ENCODE peak calls at places on chromosomes 7 and 10, in four cellular contexts. One of them, this sample, is unnamed.

GRCh38 chr10:89793649-89794254 is 92.4 kb downstream of the KIF20B start:
- DNase-seq in DMS153: peak; percentile 71
- DNase-seq in activated CD8-positive, alpha-beta memory T cell treated with anti-CD3 and anti-CD28 coated beads, Interleukin-2, amount 50 U/mL, for 48 hours: no peak
- DNase-seq in NCI-H460: peak; percentile 74
- DNase-seq in this sample: peak; percentile 51

GRCh38 chr10:19119191-19119590 is 70.6 kb downstream of the MALRD1 start:
- DNase-seq in DMS153: no peak
- DNase-seq in NCI-H460: no peak
- DNase-seq in activated CD8-positive, alpha-beta memory T cell treated with anti-CD3 and anti-CD28 coated beads, Interleukin-2, amount 50 U/mL, for 48 hours: no peak
- DNase-seq in this sample: no peak

GRCh38 chr7:7175075-7175695 is 7.2 kb upstream of the C1GALT1 start:
- DNase-seq in activated CD8-positive, alpha-beta memory T cell treated with anti-CD3 and anti-CD28 coated beads, Interleukin-2, amount 50 U/mL, for 48 hours: no peak
- DNase-seq in NCI-H460: no peak
- DNase-seq in DMS153: no peak
- DNase-seq in this sample: no peak

GRCh38 chr7:109354000-109354399 is 784.3 kb downstream of the DNAJB9 start:
- DNase-seq in DMS153: no peak
- DNase-seq in activated CD8-positive, alpha-beta memory T cell treated with anti-CD3 and anti-CD28 coated beads, Interleukin-2, amount 50 U/mL, for 48 hours: no peak
- DNase-seq in NCI-H460: no peak
- DNase-seq in this sample: no peak

GRCh38 chr7:54690892-54691291 is 68.1 kb downstream of the SEC61G start:
- DNase-seq in activated CD8-positive, alpha-beta memory T cell treated with anti-CD3 and anti-CD28 coated beads, Interleukin-2, amount 50 U/mL, for 48 hours: no peak
- DNase-seq in DMS153: no peak
- DNase-seq in NCI-H460: no peak
- DNase-seq in this sample: no peak

GRCh38 chr7:43586251-43586900 is 3.5 kb downstream of the STK17A start:
- DNase-seq in activated CD8-positive, alpha-beta memory T cell treated with anti-CD3 and anti-CD28 coated beads, Interleukin-2, amount 50 U/mL, for 48 hours: no peak
- DNase-seq in DMS153: peak; percentile 66
- DNase-seq in NCI-H460: no peak
- DNase-seq in this sample: no peak

GRCh38 chr10:4316166-4316810 is 509.7 kb upstream of the AKR1E2 start:
- DNase-seq in NCI-H460: no peak
- DNase-seq in activated CD8-positive, alpha-beta memory T cell treated with anti-CD3 and anti-CD28 coated beads, Interleukin-2, amount 50 U/mL, for 48 hours: no peak
- DNase-seq in DMS153: no peak
- DNase-seq in this sample: no peak

GRCh38 chr10:132885451-132886210 is 56.7 kb downstream of the CFAP46 start:
- DNase-seq in DMS153: no peak
- DNase-seq in activated CD8-positive, alpha-beta memory T cell treated with anti-CD3 and anti-CD28 coated beads, Interleukin-2, amount 50 U/mL, for 48 hours: no peak
- DNase-seq in NCI-H460: no peak
- DNase-seq in this sample: no peak

GRCh38 chr10:114491419-114491818 is 87.1 kb upstream of the AFAP1L2 start:
- DNase-seq in NCI-H460: no peak
- DNase-seq in activated CD8-positive, alpha-beta memory T cell treated with anti-CD3 and anti-CD28 coated beads, Interleukin-2, amount 50 U/mL, for 48 hours: no peak
- DNase-seq in DMS153: no peak
- DNase-seq in this sample: no peak

GRCh38 chr10:33935350-33935749 is 600.9 kb upstream of the NRP1 start:
- DNase-seq in activated CD8-positive, alpha-beta memory T cell treated with anti-CD3 and anti-CD28 coated beads, Interleukin-2, amount 50 U/mL, for 48 hours: no peak
- DNase-seq in NCI-H460: no peak
- DNase-seq in DMS153: no peak
- DNase-seq in this sample: no peak

GRCh38 chr7:43558071-43558470 is 24.8 kb upstream of the STK17A start:
- DNase-seq in activated CD8-positive, alpha-beta memory T cell treated with anti-CD3 and anti-CD28 coated beads, Interleukin-2, amount 50 U/mL, for 48 hours: no peak
- DNase-seq in NCI-H460: no peak
- DNase-seq in DMS153: no peak
- DNase-seq in this sample: no peak

GRCh38 chr7:116955801-116956514 is 2.7 kb downstream of the ST7 start:
- DNase-seq in NCI-H460: no peak
- DNase-seq in DMS153: no peak
- DNase-seq in activated CD8-positive, alpha-beta memory T cell treated with anti-CD3 and anti-CD28 coated beads, Interleukin-2, amount 50 U/mL, for 48 hours: no peak
- DNase-seq in this sample: no peak

GRCh38 chr10:33643042-33643441 is 308.6 kb upstream of the NRP1 start:
- DNase-seq in NCI-H460: no peak
- DNase-seq in DMS153: no peak
- DNase-seq in activated CD8-positive, alpha-beta memory T cell treated with anti-CD3 and anti-CD28 coated beads, Interleukin-2, amount 50 U/mL, for 48 hours: no peak
- DNase-seq in this sample: no peak

GRCh38 chr10:49614242-49615198 is 683 bp downstream of the CHAT start:
- DNase-seq in activated CD8-positive, alpha-beta memory T cell treated with anti-CD3 and anti-CD28 coated beads, Interleukin-2, amount 50 U/mL, for 48 hours: peak; percentile 44
- DNase-seq in NCI-H460: no peak
- DNase-seq in DMS153: no peak
- DNase-seq in this sample: no peak

GRCh38 chr7:18890134-18890533 is 227.3 kb downstream of the TWIST1 start:
- DNase-seq in NCI-H460: no peak
- DNase-seq in DMS153: no peak
- DNase-seq in activated CD8-positive, alpha-beta memory T cell treated with anti-CD3 and anti-CD28 coated beads, Interleukin-2, amount 50 U/mL, for 48 hours: no peak
- DNase-seq in this sample: no peak

GRCh38 chr10:71434760-71435394 is 38.2 kb downstream of the CDH23 start:
- DNase-seq in NCI-H460: no peak
- DNase-seq in activated CD8-positive, alpha-beta memory T cell treated with anti-CD3 and anti-CD28 coated beads, Interleukin-2, amount 50 U/mL, for 48 hours: peak; percentile 38
- DNase-seq in DMS153: no peak
- DNase-seq in this sample: no peak

GRCh38 chr7:83468251-83468739 is 180.6 kb downstream of the SEMA3E start:
- DNase-seq in activated CD8-positive, alpha-beta memory T cell treated with anti-CD3 and anti-CD28 coated beads, Interleukin-2, amount 50 U/mL, for 48 hours: no peak
- DNase-seq in NCI-H460: peak; percentile 95
- DNase-seq in DMS153: peak; percentile 21
- DNase-seq in this sample: peak; percentile 45

GRCh38 chr7:111763221-111763791 is 201.0 kb upstream of the IMMP2L start:
- DNase-seq in NCI-H460: peak; percentile 41
- DNase-seq in activated CD8-positive, alpha-beta memory T cell treated with anti-CD3 and anti-CD28 coated beads, Interleukin-2, amount 50 U/mL, for 48 hours: no peak
- DNase-seq in DMS153: peak; percentile 29
- DNase-seq in this sample: peak; percentile 52

GRCh38 chr7:77497079-77497478 is 40.0 kb upstream of the PTPN12 start:
- DNase-seq in NCI-H460: no peak
- DNase-seq in DMS153: peak; percentile 64
- DNase-seq in activated CD8-positive, alpha-beta memory T cell treated with anti-CD3 and anti-CD28 coated beads, Interleukin-2, amount 50 U/mL, for 48 hours: no peak
- DNase-seq in this sample: no peak

GRCh38 chr7:152177696-152178404 is 152.4 kb downstream of the GALNT11 start:
- DNase-seq in NCI-H460: no peak
- DNase-seq in DMS153: no peak
- DNase-seq in activated CD8-positive, alpha-beta memory T cell treated with anti-CD3 and anti-CD28 coated beads, Interleukin-2, amount 50 U/mL, for 48 hours: no peak
- DNase-seq in this sample: no peak

GRCh38 chr10:114995468-114995867 is 57.5 kb downstream of the TRUB1 start:
- DNase-seq in NCI-H460: no peak
- DNase-seq in activated CD8-positive, alpha-beta memory T cell treated with anti-CD3 and anti-CD28 coated beads, Interleukin-2, amount 50 U/mL, for 48 hours: no peak
- DNase-seq in DMS153: no peak
- DNase-seq in this sample: no peak

GRCh38 chr10:124568858-124569622 is 107.4 kb downstream of the LHPP start:
- DNase-seq in DMS153: no peak
- DNase-seq in NCI-H460: no peak
- DNase-seq in activated CD8-positive, alpha-beta memory T cell treated with anti-CD3 and anti-CD28 coated beads, Interleukin-2, amount 50 U/mL, for 48 hours: no peak
- DNase-seq in this sample: peak; percentile 35

GRCh38 chr10:116287906-116288501 is 15.0 kb upstream of the GFRA1 start:
- DNase-seq in NCI-H460: peak; percentile 34
- DNase-seq in DMS153: no peak
- DNase-seq in activated CD8-positive, alpha-beta memory T cell treated with anti-CD3 and anti-CD28 coated beads, Interleukin-2, amount 50 U/mL, for 48 hours: no peak
- DNase-seq in this sample: no peak

GRCh38 chr7:44288381-44288685 is 37.1 kb downstream of the CAMK2B start:
- DNase-seq in NCI-H460: no peak
- DNase-seq in DMS153: no peak
- DNase-seq in activated CD8-positive, alpha-beta memory T cell treated with anti-CD3 and anti-CD28 coated beads, Interleukin-2, amount 50 U/mL, for 48 hours: no peak
- DNase-seq in this sample: no peak

GRCh38 chr10:89478085-89478738 is 57.2 kb downstream of the SLC16A12 start:
- DNase-seq in DMS153: no peak
- DNase-seq in NCI-H460: no peak
- DNase-seq in activated CD8-positive, alpha-beta memory T cell treated with anti-CD3 and anti-CD28 coated beads, Interleukin-2, amount 50 U/mL, for 48 hours: no peak
- DNase-seq in this sample: no peak

GRCh38 chr7:7786595-7786994 is 68.2 kb upstream of the RPA3 start:
- DNase-seq in NCI-H460: no peak
- DNase-seq in activated CD8-positive, alpha-beta memory T cell treated with anti-CD3 and anti-CD28 coated beads, Interleukin-2, amount 50 U/mL, for 48 hours: no peak
- DNase-seq in DMS153: no peak
- DNase-seq in this sample: no peak

GRCh38 chr10:13717936-13718772 is 131.4 kb downstream of the PRPF18 start:
- DNase-seq in NCI-H460: no peak
- DNase-seq in DMS153: peak; percentile 2
- DNase-seq in activated CD8-positive, alpha-beta memory T cell treated with anti-CD3 and anti-CD28 coated beads, Interleukin-2, amount 50 U/mL, for 48 hours: peak; percentile 62
- DNase-seq in this sample: no peak

This sample was measured in COR-L47.